ENCODE peak calls at places on chromosomes 3 and 15, in six cellular contexts. One of them, this sample, is unnamed.

GRCh38 chr15:91067026-91067425 is 33.0 kb upstream of the SV2B start:
- DNase-seq in neural progenitor cell: no peak
- DNase-seq in retina: no peak
- DNase-seq in fibroblast of the conjunctiva: no peak
- DNase-seq in left cardiac atrium: no peak
- DNase-seq in skeletal muscle cell: peak
- DNase-seq in this sample: no peak

GRCh38 chr3:15291589-15292541 is 40.5 kb downstream of the SH3BP5 start:
- DNase-seq in neural progenitor cell: no peak
- DNase-seq in retina: no peak
- DNase-seq in fibroblast of the conjunctiva: no peak
- DNase-seq in left cardiac atrium: no peak
- DNase-seq in skeletal muscle cell: no peak
- DNase-seq in this sample: no peak

GRCh38 chr15:90862964-90863721 is 5.2 kb upstream of the FURIN start:
- DNase-seq in neural progenitor cell: no peak
- DNase-seq in retina: no peak
- DNase-seq in fibroblast of the conjunctiva: no peak
- DNase-seq in left cardiac atrium: no peak
- DNase-seq in skeletal muscle cell: no peak
- DNase-seq in this sample: no peak

GRCh38 chr15:40322531-40323238 is 807 bp upstream of the INAFM2 start:
- DNase-seq in neural progenitor cell: no peak
- DNase-seq in retina: no peak
- DNase-seq in fibroblast of the conjunctiva: no peak
- DNase-seq in left cardiac atrium: peak
- DNase-seq in skeletal muscle cell: no peak
- DNase-seq in this sample: no peak

GRCh38 chr15:29934251-29934650 is 112.0 kb upstream of the TJP1 start:
- DNase-seq in neural progenitor cell: no peak
- DNase-seq in retina: no peak
- DNase-seq in fibroblast of the conjunctiva: peak
- DNase-seq in left cardiac atrium: no peak
- DNase-seq in skeletal muscle cell: peak
- DNase-seq in this sample: no peak

GRCh38 chr15:40878785-40879184 is 4.8 kb upstream of the RHOV start:
- DNase-seq in neural progenitor cell: no peak
- DNase-seq in retina: no peak
- DNase-seq in fibroblast of the conjunctiva: no peak
- DNase-seq in left cardiac atrium: no peak
- DNase-seq in skeletal muscle cell: peak
- DNase-seq in this sample: no peak

GRCh38 chr15:83112233-83112958 is 5.0 kb downstream of the TM6SF1 start:
- DNase-seq in neural progenitor cell: no peak
- DNase-seq in retina: no peak
- DNase-seq in fibroblast of the conjunctiva: peak
- DNase-seq in left cardiac atrium: peak
- DNase-seq in skeletal muscle cell: peak
- DNase-seq in this sample: no peak

GRCh38 chr3:120526011-120526870 is 69.9 kb upstream of the NDUFB4 start:
- DNase-seq in neural progenitor cell: no peak
- DNase-seq in retina: no peak
- DNase-seq in fibroblast of the conjunctiva: no peak
- DNase-seq in left cardiac atrium: no peak
- DNase-seq in skeletal muscle cell: no peak
- DNase-seq in this sample: no peak

GRCh38 chr3:46682156-46682555 is 11.3 kb downstream of the ALS2CL start:
- DNase-seq in neural progenitor cell: no peak
- DNase-seq in retina: no peak
- DNase-seq in fibroblast of the conjunctiva: no peak
- DNase-seq in left cardiac atrium: no peak
- DNase-seq in skeletal muscle cell: no peak
- DNase-seq in this sample: no peak

GRCh38 chr3:141391298-141392017 is 23.2 kb downstream of the ZBTB38 start:
- DNase-seq in neural progenitor cell: no peak
- DNase-seq in retina: no peak
- DNase-seq in fibroblast of the conjunctiva: no peak
- DNase-seq in left cardiac atrium: no peak
- DNase-seq in skeletal muscle cell: no peak
- DNase-seq in this sample: no peak

GRCh38 chr3:51966941-51967383 is 292 bp downstream of the PCBP4 start:
- DNase-seq in neural progenitor cell: no peak
- DNase-seq in retina: peak
- DNase-seq in fibroblast of the conjunctiva: no peak
- DNase-seq in left cardiac atrium: no peak
- DNase-seq in skeletal muscle cell: no peak
- DNase-seq in this sample: no peak

GRCh38 chr15:49860101-49860500 is 239.3 kb downstream of the DTWD1 start:
- DNase-seq in neural progenitor cell: no peak
- DNase-seq in retina: no peak
- DNase-seq in fibroblast of the conjunctiva: peak
- DNase-seq in left cardiac atrium: no peak
- DNase-seq in skeletal muscle cell: no peak
- DNase-seq in this sample: no peak

GRCh38 chr15:27043770-27044169 is 72.8 kb downstream of the GABRG3 start:
- DNase-seq in neural progenitor cell: no peak
- DNase-seq in retina: no peak
- DNase-seq in fibroblast of the conjunctiva: no peak
- DNase-seq in left cardiac atrium: peak
- DNase-seq in skeletal muscle cell: no peak
- DNase-seq in this sample: no peak

GRCh38 chr3:40124918-40125317 is 184.6 kb upstream of the EIF1B start:
- DNase-seq in neural progenitor cell: peak
- DNase-seq in retina: no peak
- DNase-seq in fibroblast of the conjunctiva: no peak
- DNase-seq in left cardiac atrium: no peak
- DNase-seq in skeletal muscle cell: no peak
- DNase-seq in this sample: peak

GRCh38 chr3:132090921-132091320 is 56.1 kb upstream of the CPNE4 start:
- DNase-seq in neural progenitor cell: no peak
- DNase-seq in retina: no peak
- DNase-seq in fibroblast of the conjunctiva: no peak
- DNase-seq in left cardiac atrium: no peak
- DNase-seq in skeletal muscle cell: no peak
- DNase-seq in this sample: no peak